ENCODE peak calls at places on chromosomes 13 and 19, in five cellular contexts. One of them, this sample, is unnamed.

GRCh38 chr19:18657590-18658365 is 20.9 kb downstream of the KLHL26 start:
- DNase-seq in activated CD4-positive, alpha-beta T cell treated with anti-CD3 and anti-CD28 coated beads for 1 hour: no peak
- DNase-seq in activated naive CD4-positive, alpha-beta T cell treated with anti-CD3 and anti-CD28 coated beads, Interleukin-2, amount 10 ng/mL, durations not matched to agents 7 days and 5 days: no peak
- DNase-seq in endothelial cell: no peak
- DNase-seq in mesendoderm: peak; percentile 87
- DNase-seq in this sample: no peak

GRCh38 chr13:59906413-59907027 is 257.2 kb downstream of the DIAPH3 start:
- DNase-seq in endothelial cell: no peak
- DNase-seq in activated CD4-positive, alpha-beta T cell treated with anti-CD3 and anti-CD28 coated beads for 1 hour: no peak
- DNase-seq in activated naive CD4-positive, alpha-beta T cell treated with anti-CD3 and anti-CD28 coated beads, Interleukin-2, amount 10 ng/mL, durations not matched to agents 7 days and 5 days: no peak
- DNase-seq in mesendoderm: peak; percentile 12
- DNase-seq in this sample: peak; percentile 0

GRCh38 chr19:35303357-35303915 is 11.5 kb downstream of the MAG start:
- DNase-seq in mesendoderm: no peak
- DNase-seq in endothelial cell: no peak
- DNase-seq in activated naive CD4-positive, alpha-beta T cell treated with anti-CD3 and anti-CD28 coated beads, Interleukin-2, amount 10 ng/mL, durations not matched to agents 7 days and 5 days: no peak
- DNase-seq in activated CD4-positive, alpha-beta T cell treated with anti-CD3 and anti-CD28 coated beads for 1 hour: no peak
- DNase-seq in this sample: no peak

GRCh38 chr13:110653851-110654250 is 38.5 kb downstream of the NAXD start:
- DNase-seq in mesendoderm: no peak
- DNase-seq in activated CD4-positive, alpha-beta T cell treated with anti-CD3 and anti-CD28 coated beads for 1 hour: no peak
- DNase-seq in activated naive CD4-positive, alpha-beta T cell treated with anti-CD3 and anti-CD28 coated beads, Interleukin-2, amount 10 ng/mL, durations not matched to agents 7 days and 5 days: no peak
- DNase-seq in endothelial cell: no peak
- DNase-seq in this sample: no peak

GRCh38 chr13:102035969-102036368 is 365.9 kb downstream of the FGF14 start:
- DNase-seq in endothelial cell: no peak
- DNase-seq in activated CD4-positive, alpha-beta T cell treated with anti-CD3 and anti-CD28 coated beads for 1 hour: no peak
- DNase-seq in mesendoderm: no peak
- DNase-seq in activated naive CD4-positive, alpha-beta T cell treated with anti-CD3 and anti-CD28 coated beads, Interleukin-2, amount 10 ng/mL, durations not matched to agents 7 days and 5 days: no peak
- DNase-seq in this sample: no peak

GRCh38 chr13:27923794-27924528 is 4.2 kb downstream of the PDX1 start:
- DNase-seq in mesendoderm: no peak
- DNase-seq in activated CD4-positive, alpha-beta T cell treated with anti-CD3 and anti-CD28 coated beads for 1 hour: no peak
- DNase-seq in activated naive CD4-positive, alpha-beta T cell treated with anti-CD3 and anti-CD28 coated beads, Interleukin-2, amount 10 ng/mL, durations not matched to agents 7 days and 5 days: no peak
- DNase-seq in endothelial cell: no peak
- DNase-seq in this sample: no peak

GRCh38 chr13:93262729-93263128 is 36.1 kb downstream of the GPC6 start:
- DNase-seq in activated naive CD4-positive, alpha-beta T cell treated with anti-CD3 and anti-CD28 coated beads, Interleukin-2, amount 10 ng/mL, durations not matched to agents 7 days and 5 days: no peak
- DNase-seq in mesendoderm: no peak
- DNase-seq in activated CD4-positive, alpha-beta T cell treated with anti-CD3 and anti-CD28 coated beads for 1 hour: no peak
- DNase-seq in endothelial cell: no peak
- DNase-seq in this sample: no peak

GRCh38 chr19:8149261-8150094 is at the start of gene FBN3:
- DNase-seq in activated CD4-positive, alpha-beta T cell treated with anti-CD3 and anti-CD28 coated beads for 1 hour: no peak
- DNase-seq in activated naive CD4-positive, alpha-beta T cell treated with anti-CD3 and anti-CD28 coated beads, Interleukin-2, amount 10 ng/mL, durations not matched to agents 7 days and 5 days: peak; percentile 34
- DNase-seq in endothelial cell: peak; percentile 19
- DNase-seq in mesendoderm: peak; percentile 70
- DNase-seq in this sample: no peak

GRCh38 chr13:45518525-45519235 is 53.9 kb downstream of the COG3 start:
- DNase-seq in activated CD4-positive, alpha-beta T cell treated with anti-CD3 and anti-CD28 coated beads for 1 hour: no peak
- DNase-seq in mesendoderm: peak; percentile 81
- DNase-seq in endothelial cell: no peak
- DNase-seq in activated naive CD4-positive, alpha-beta T cell treated with anti-CD3 and anti-CD28 coated beads, Interleukin-2, amount 10 ng/mL, durations not matched to agents 7 days and 5 days: no peak
- DNase-seq in this sample: no peak

GRCh38 chr13:32246468-32246867 is 68.7 kb downstream of the ZAR1L start:
- DNase-seq in mesendoderm: peak; percentile 95
- DNase-seq in endothelial cell: peak; percentile 77
- DNase-seq in activated CD4-positive, alpha-beta T cell treated with anti-CD3 and anti-CD28 coated beads for 1 hour: no peak
- DNase-seq in activated naive CD4-positive, alpha-beta T cell treated with anti-CD3 and anti-CD28 coated beads, Interleukin-2, amount 10 ng/mL, durations not matched to agents 7 days and 5 days: peak; percentile 57
- DNase-seq in this sample: peak; percentile 49

GRCh38 chr13:105642511-105642958 is 892.9 kb downstream of the EFNB2 start:
- DNase-seq in mesendoderm: no peak
- DNase-seq in activated CD4-positive, alpha-beta T cell treated with anti-CD3 and anti-CD28 coated beads for 1 hour: no peak
- DNase-seq in activated naive CD4-positive, alpha-beta T cell treated with anti-CD3 and anti-CD28 coated beads, Interleukin-2, amount 10 ng/mL, durations not matched to agents 7 days and 5 days: no peak
- DNase-seq in endothelial cell: no peak
- DNase-seq in this sample: no peak

GRCh38 chr13:96984061-96984508 is 10.2 kb downstream of the OXGR1 start:
- DNase-seq in mesendoderm: peak; percentile 68
- DNase-seq in endothelial cell: peak; percentile 28
- DNase-seq in activated CD4-positive, alpha-beta T cell treated with anti-CD3 and anti-CD28 coated beads for 1 hour: no peak
- DNase-seq in activated naive CD4-positive, alpha-beta T cell treated with anti-CD3 and anti-CD28 coated beads, Interleukin-2, amount 10 ng/mL, durations not matched to agents 7 days and 5 days: no peak
- DNase-seq in this sample: no peak

GRCh38 chr19:1164684-1165531 is 9.2 kb downstream of the SBNO2 start:
- DNase-seq in endothelial cell: no peak
- DNase-seq in activated naive CD4-positive, alpha-beta T cell treated with anti-CD3 and anti-CD28 coated beads, Interleukin-2, amount 10 ng/mL, durations not matched to agents 7 days and 5 days: no peak
- DNase-seq in mesendoderm: no peak
- DNase-seq in activated CD4-positive, alpha-beta T cell treated with anti-CD3 and anti-CD28 coated beads for 1 hour: no peak
- DNase-seq in this sample: no peak

GRCh38 chr19:45076029-45076850 is at the start of gene ZNF296:
- DNase-seq in endothelial cell: peak; percentile 47
- DNase-seq in mesendoderm: peak; percentile 89
- DNase-seq in activated naive CD4-positive, alpha-beta T cell treated with anti-CD3 and anti-CD28 coated beads, Interleukin-2, amount 10 ng/mL, durations not matched to agents 7 days and 5 days: peak; percentile 84
- DNase-seq in activated CD4-positive, alpha-beta T cell treated with anti-CD3 and anti-CD28 coated beads for 1 hour: peak; percentile 60
- DNase-seq in this sample: peak; percentile 96

GRCh38 chr13:109383683-109384082 is 402.7 kb downstream of the IRS2 start:
- DNase-seq in mesendoderm: peak; percentile 60
- DNase-seq in activated CD4-positive, alpha-beta T cell treated with anti-CD3 and anti-CD28 coated beads for 1 hour: no peak
- DNase-seq in endothelial cell: no peak
- DNase-seq in activated naive CD4-positive, alpha-beta T cell treated with anti-CD3 and anti-CD28 coated beads, Interleukin-2, amount 10 ng/mL, durations not matched to agents 7 days and 5 days: no peak
- DNase-seq in this sample: no peak

GRCh38 chr19:39110263-39110967 is 15.2 kb upstream of the PAK4 start:
- DNase-seq in endothelial cell: peak; percentile 63
- DNase-seq in activated CD4-positive, alpha-beta T cell treated with anti-CD3 and anti-CD28 coated beads for 1 hour: peak; percentile 64
- DNase-seq in activated naive CD4-positive, alpha-beta T cell treated with anti-CD3 and anti-CD28 coated beads, Interleukin-2, amount 10 ng/mL, durations not matched to agents 7 days and 5 days: peak; percentile 83
- DNase-seq in mesendoderm: peak; percentile 49
- DNase-seq in this sample: peak; percentile 78

GRCh38 chr13:52158629-52159158 is 703 bp downstream of the NEK3 start:
- DNase-seq in endothelial cell: no peak
- DNase-seq in activated naive CD4-positive, alpha-beta T cell treated with anti-CD3 and anti-CD28 coated beads, Interleukin-2, amount 10 ng/mL, durations not matched to agents 7 days and 5 days: no peak
- DNase-seq in mesendoderm: peak; percentile 31
- DNase-seq in activated CD4-positive, alpha-beta T cell treated with anti-CD3 and anti-CD28 coated beads for 1 hour: no peak
- DNase-seq in this sample: no peak

GRCh38 chr13:40609972-40610726 is 56.3 kb downstream of the FOXO1 start:
- DNase-seq in mesendoderm: no peak
- DNase-seq in activated CD4-positive, alpha-beta T cell treated with anti-CD3 and anti-CD28 coated beads for 1 hour: no peak
- DNase-seq in activated naive CD4-positive, alpha-beta T cell treated with anti-CD3 and anti-CD28 coated beads, Interleukin-2, amount 10 ng/mL, durations not matched to agents 7 days and 5 days: no peak
- DNase-seq in endothelial cell: no peak
- DNase-seq in this sample: no peak

GRCh38 chr13:112136095-112136494 is 69.1 kb downstream of the SOX1 start:
- DNase-seq in endothelial cell: no peak
- DNase-seq in activated CD4-positive, alpha-beta T cell treated with anti-CD3 and anti-CD28 coated beads for 1 hour: no peak
- DNase-seq in mesendoderm: no peak
- DNase-seq in activated naive CD4-positive, alpha-beta T cell treated with anti-CD3 and anti-CD28 coated beads, Interleukin-2, amount 10 ng/mL, durations not matched to agents 7 days and 5 days: no peak
- DNase-seq in this sample: no peak

GRCh38 chr13:44237276-44237767 is 136.3 kb upstream of the SERP2 start:
- DNase-seq in endothelial cell: peak; percentile 13
- DNase-seq in activated CD4-positive, alpha-beta T cell treated with anti-CD3 and anti-CD28 coated beads for 1 hour: no peak
- DNase-seq in mesendoderm: no peak
- DNase-seq in activated naive CD4-positive, alpha-beta T cell treated with anti-CD3 and anti-CD28 coated beads, Interleukin-2, amount 10 ng/mL, durations not matched to agents 7 days and 5 days: no peak
- DNase-seq in this sample: no peak

GRCh38 chr19:39845172-39845571 is 1.0 kb downstream of the FBL start:
- DNase-seq in activated naive CD4-positive, alpha-beta T cell treated with anti-CD3 and anti-CD28 coated beads, Interleukin-2, amount 10 ng/mL, durations not matched to agents 7 days and 5 days: no peak
- DNase-seq in mesendoderm: no peak
- DNase-seq in endothelial cell: no peak
- DNase-seq in activated CD4-positive, alpha-beta T cell treated with anti-CD3 and anti-CD28 coated beads for 1 hour: no peak
- DNase-seq in this sample: no peak

GRCh38 chr19:39138221-39139211 is 12.9 kb downstream of the PAK4 start:
- DNase-seq in mesendoderm: no peak
- DNase-seq in activated naive CD4-positive, alpha-beta T cell treated with anti-CD3 and anti-CD28 coated beads, Interleukin-2, amount 10 ng/mL, durations not matched to agents 7 days and 5 days: no peak
- DNase-seq in endothelial cell: no peak
- DNase-seq in activated CD4-positive, alpha-beta T cell treated with anti-CD3 and anti-CD28 coated beads for 1 hour: no peak
- DNase-seq in this sample: no peak

GRCh38 chr19:10254244-10254643 is 2.2 kb downstream of the MRPL4 start:
- DNase-seq in endothelial cell: no peak
- DNase-seq in activated CD4-positive, alpha-beta T cell treated with anti-CD3 and anti-CD28 coated beads for 1 hour: no peak
- DNase-seq in activated naive CD4-positive, alpha-beta T cell treated with anti-CD3 and anti-CD28 coated beads, Interleukin-2, amount 10 ng/mL, durations not matched to agents 7 days and 5 days: no peak
- DNase-seq in mesendoderm: no peak
- DNase-seq in this sample: no peak

GRCh38 chr13:114339779-114340534 is 25.7 kb downstream of the CHAMP1 start:
- DNase-seq in endothelial cell: no peak
- DNase-seq in mesendoderm: no peak
- DNase-seq in activated CD4-positive, alpha-beta T cell treated with anti-CD3 and anti-CD28 coated beads for 1 hour: peak; percentile 19
- DNase-seq in activated naive CD4-positive, alpha-beta T cell treated with anti-CD3 and anti-CD28 coated beads, Interleukin-2, amount 10 ng/mL, durations not matched to agents 7 days and 5 days: peak; percentile 64
- DNase-seq in this sample: no peak

GRCh38 chr19:5558101-5558621 is 9.6 kb downstream of the TINCR start:
- DNase-seq in activated naive CD4-positive, alpha-beta T cell treated with anti-CD3 and anti-CD28 coated beads, Interleukin-2, amount 10 ng/mL, durations not matched to agents 7 days and 5 days: no peak
- DNase-seq in endothelial cell: no peak
- DNase-seq in activated CD4-positive, alpha-beta T cell treated with anti-CD3 and anti-CD28 coated beads for 1 hour: no peak
- DNase-seq in mesendoderm: no peak
- DNase-seq in this sample: no peak